ENCODE peak calls at places on chromosome 13, in seven cellular contexts. One of them, this sample, is unnamed.

GRCh38 chr13:106500450-106500849 is 35.0 kb downstream of the EFNB2 start:
- DNase-seq in NCI-H748 treated with DMSO at 0.1 percent for 48 hours: no peak
- DNase-seq in T-cell: no peak
- DNase-seq in A549: no peak
- DNase-seq in activated T-helper 2 cell treated with anti-CD3 and anti-CD28 coated beads, Interferon-gamma antibody, Interleukin-2, Interleukin-4, amounts not matched to agents 10 μg/mL and 5 μg/mL and 100 μg/mL, durations not matched to agents 14 hours and 24 hours and 36 hours: no peak
- DNase-seq in stimulated activated CD8-positive, alpha-beta memory T cell treated with anti-CD3 and anti-CD28 coated beads, Interleukin-7, amount 100 ng/mL, for 4 hours: no peak
- DNase-seq in ureter: no peak
- DNase-seq in this sample: no peak

GRCh38 chr13:91719033-91719432 is 320.6 kb downstream of the GPC5 start:
- DNase-seq in NCI-H748 treated with DMSO at 0.1 percent for 48 hours: no peak
- DNase-seq in T-cell: no peak
- DNase-seq in A549: peak
- DNase-seq in activated T-helper 2 cell treated with anti-CD3 and anti-CD28 coated beads, Interferon-gamma antibody, Interleukin-2, Interleukin-4, amounts not matched to agents 10 μg/mL and 5 μg/mL and 100 μg/mL, durations not matched to agents 14 hours and 24 hours and 36 hours: no peak
- DNase-seq in stimulated activated CD8-positive, alpha-beta memory T cell treated with anti-CD3 and anti-CD28 coated beads, Interleukin-7, amount 100 ng/mL, for 4 hours: no peak
- DNase-seq in ureter: no peak
- DNase-seq in this sample: no peak

GRCh38 chr13:36973009-36973408 is 26.1 kb downstream of the ALG5 start:
- DNase-seq in NCI-H748 treated with DMSO at 0.1 percent for 48 hours: no peak
- DNase-seq in T-cell: no peak
- DNase-seq in A549: no peak
- DNase-seq in activated T-helper 2 cell treated with anti-CD3 and anti-CD28 coated beads, Interferon-gamma antibody, Interleukin-2, Interleukin-4, amounts not matched to agents 10 μg/mL and 5 μg/mL and 100 μg/mL, durations not matched to agents 14 hours and 24 hours and 36 hours: no peak
- DNase-seq in stimulated activated CD8-positive, alpha-beta memory T cell treated with anti-CD3 and anti-CD28 coated beads, Interleukin-7, amount 100 ng/mL, for 4 hours: no peak
- DNase-seq in ureter: no peak
- DNase-seq in this sample: no peak

GRCh38 chr13:30038884-30039283 is 188.5 kb upstream of the UBL3 start:
- DNase-seq in NCI-H748 treated with DMSO at 0.1 percent for 48 hours: no peak
- DNase-seq in T-cell: no peak
- DNase-seq in A549: no peak
- DNase-seq in activated T-helper 2 cell treated with anti-CD3 and anti-CD28 coated beads, Interferon-gamma antibody, Interleukin-2, Interleukin-4, amounts not matched to agents 10 μg/mL and 5 μg/mL and 100 μg/mL, durations not matched to agents 14 hours and 24 hours and 36 hours: no peak
- DNase-seq in stimulated activated CD8-positive, alpha-beta memory T cell treated with anti-CD3 and anti-CD28 coated beads, Interleukin-7, amount 100 ng/mL, for 4 hours: no peak
- DNase-seq in ureter: no peak
- DNase-seq in this sample: no peak

GRCh38 chr13:110702591-110703526 is 3.1 kb downstream of the CARS2 start:
- DNase-seq in NCI-H748 treated with DMSO at 0.1 percent for 48 hours: no peak
- DNase-seq in T-cell: no peak
- DNase-seq in A549: no peak
- DNase-seq in activated T-helper 2 cell treated with anti-CD3 and anti-CD28 coated beads, Interferon-gamma antibody, Interleukin-2, Interleukin-4, amounts not matched to agents 10 μg/mL and 5 μg/mL and 100 μg/mL, durations not matched to agents 14 hours and 24 hours and 36 hours: no peak
- DNase-seq in stimulated activated CD8-positive, alpha-beta memory T cell treated with anti-CD3 and anti-CD28 coated beads, Interleukin-7, amount 100 ng/mL, for 4 hours: no peak
- DNase-seq in ureter: no peak
- DNase-seq in this sample: no peak

GRCh38 chr13:79401259-79402071 is 4.6 kb downstream of the RBM26 start:
- DNase-seq in NCI-H748 treated with DMSO at 0.1 percent for 48 hours: no peak
- DNase-seq in T-cell: no peak
- DNase-seq in A549: no peak
- DNase-seq in activated T-helper 2 cell treated with anti-CD3 and anti-CD28 coated beads, Interferon-gamma antibody, Interleukin-2, Interleukin-4, amounts not matched to agents 10 μg/mL and 5 μg/mL and 100 μg/mL, durations not matched to agents 14 hours and 24 hours and 36 hours: no peak
- DNase-seq in stimulated activated CD8-positive, alpha-beta memory T cell treated with anti-CD3 and anti-CD28 coated beads, Interleukin-7, amount 100 ng/mL, for 4 hours: no peak
- DNase-seq in ureter: no peak
- DNase-seq in this sample: no peak

GRCh38 chr13:66689628-66690027 is 540.5 kb downstream of the PCDH9 start:
- DNase-seq in NCI-H748 treated with DMSO at 0.1 percent for 48 hours: no peak
- DNase-seq in T-cell: no peak
- DNase-seq in A549: peak
- DNase-seq in activated T-helper 2 cell treated with anti-CD3 and anti-CD28 coated beads, Interferon-gamma antibody, Interleukin-2, Interleukin-4, amounts not matched to agents 10 μg/mL and 5 μg/mL and 100 μg/mL, durations not matched to agents 14 hours and 24 hours and 36 hours: no peak
- DNase-seq in stimulated activated CD8-positive, alpha-beta memory T cell treated with anti-CD3 and anti-CD28 coated beads, Interleukin-7, amount 100 ng/mL, for 4 hours: no peak
- DNase-seq in ureter: no peak
- DNase-seq in this sample: no peak

GRCh38 chr13:79231887-79232286 is 174.2 kb downstream of the RBM26 start:
- DNase-seq in NCI-H748 treated with DMSO at 0.1 percent for 48 hours: no peak
- DNase-seq in T-cell: no peak
- DNase-seq in A549: no peak
- DNase-seq in activated T-helper 2 cell treated with anti-CD3 and anti-CD28 coated beads, Interferon-gamma antibody, Interleukin-2, Interleukin-4, amounts not matched to agents 10 μg/mL and 5 μg/mL and 100 μg/mL, durations not matched to agents 14 hours and 24 hours and 36 hours: no peak
- DNase-seq in stimulated activated CD8-positive, alpha-beta memory T cell treated with anti-CD3 and anti-CD28 coated beads, Interleukin-7, amount 100 ng/mL, for 4 hours: no peak
- DNase-seq in ureter: no peak
- DNase-seq in this sample: no peak

GRCh38 chr13:36454962-36455361 is 22.7 kb downstream of the CCNA1 start:
- DNase-seq in NCI-H748 treated with DMSO at 0.1 percent for 48 hours: no peak
- DNase-seq in T-cell: no peak
- DNase-seq in A549: no peak
- DNase-seq in activated T-helper 2 cell treated with anti-CD3 and anti-CD28 coated beads, Interferon-gamma antibody, Interleukin-2, Interleukin-4, amounts not matched to agents 10 μg/mL and 5 μg/mL and 100 μg/mL, durations not matched to agents 14 hours and 24 hours and 36 hours: no peak
- DNase-seq in stimulated activated CD8-positive, alpha-beta memory T cell treated with anti-CD3 and anti-CD28 coated beads, Interleukin-7, amount 100 ng/mL, for 4 hours: no peak
- DNase-seq in ureter: no peak
- DNase-seq in this sample: no peak

GRCh38 chr13:26062853-26063444 is 11.1 kb upstream of the SHISA2 start:
- DNase-seq in NCI-H748 treated with DMSO at 0.1 percent for 48 hours: peak
- DNase-seq in T-cell: peak
- DNase-seq in A549: peak
- DNase-seq in activated T-helper 2 cell treated with anti-CD3 and anti-CD28 coated beads, Interferon-gamma antibody, Interleukin-2, Interleukin-4, amounts not matched to agents 10 μg/mL and 5 μg/mL and 100 μg/mL, durations not matched to agents 14 hours and 24 hours and 36 hours: no peak
- DNase-seq in stimulated activated CD8-positive, alpha-beta memory T cell treated with anti-CD3 and anti-CD28 coated beads, Interleukin-7, amount 100 ng/mL, for 4 hours: peak
- DNase-seq in ureter: no peak
- DNase-seq in this sample: no peak

GRCh38 chr13:30731658-30732390 is 3.5 kb upstream of the ALOX5AP start:
- DNase-seq in NCI-H748 treated with DMSO at 0.1 percent for 48 hours: no peak
- DNase-seq in T-cell: no peak
- DNase-seq in A549: no peak
- DNase-seq in activated T-helper 2 cell treated with anti-CD3 and anti-CD28 coated beads, Interferon-gamma antibody, Interleukin-2, Interleukin-4, amounts not matched to agents 10 μg/mL and 5 μg/mL and 100 μg/mL, durations not matched to agents 14 hours and 24 hours and 36 hours: no peak
- DNase-seq in stimulated activated CD8-positive, alpha-beta memory T cell treated with anti-CD3 and anti-CD28 coated beads, Interleukin-7, amount 100 ng/mL, for 4 hours: no peak
- DNase-seq in ureter: no peak
- DNase-seq in this sample: no peak

GRCh38 chr13:65914707-65915106 is 1315.4 kb downstream of the PCDH9 start:
- DNase-seq in NCI-H748 treated with DMSO at 0.1 percent for 48 hours: no peak
- DNase-seq in T-cell: no peak
- DNase-seq in A549: no peak
- DNase-seq in activated T-helper 2 cell treated with anti-CD3 and anti-CD28 coated beads, Interferon-gamma antibody, Interleukin-2, Interleukin-4, amounts not matched to agents 10 μg/mL and 5 μg/mL and 100 μg/mL, durations not matched to agents 14 hours and 24 hours and 36 hours: no peak
- DNase-seq in stimulated activated CD8-positive, alpha-beta memory T cell treated with anti-CD3 and anti-CD28 coated beads, Interleukin-7, amount 100 ng/mL, for 4 hours: no peak
- DNase-seq in ureter: no peak
- DNase-seq in this sample: no peak

GRCh38 chr13:102461302-102461701 is 59.5 kb upstream of the FGF14 start:
- DNase-seq in NCI-H748 treated with DMSO at 0.1 percent for 48 hours: no peak
- DNase-seq in T-cell: no peak
- DNase-seq in A549: no peak
- DNase-seq in activated T-helper 2 cell treated with anti-CD3 and anti-CD28 coated beads, Interferon-gamma antibody, Interleukin-2, Interleukin-4, amounts not matched to agents 10 μg/mL and 5 μg/mL and 100 μg/mL, durations not matched to agents 14 hours and 24 hours and 36 hours: no peak
- DNase-seq in stimulated activated CD8-positive, alpha-beta memory T cell treated with anti-CD3 and anti-CD28 coated beads, Interleukin-7, amount 100 ng/mL, for 4 hours: no peak
- DNase-seq in ureter: no peak
- DNase-seq in this sample: no peak

GRCh38 chr13:49308977-49309408 is 61.3 kb downstream of the CDADC1 start:
- DNase-seq in NCI-H748 treated with DMSO at 0.1 percent for 48 hours: no peak
- DNase-seq in T-cell: no peak
- DNase-seq in A549: no peak
- DNase-seq in activated T-helper 2 cell treated with anti-CD3 and anti-CD28 coated beads, Interferon-gamma antibody, Interleukin-2, Interleukin-4, amounts not matched to agents 10 μg/mL and 5 μg/mL and 100 μg/mL, durations not matched to agents 14 hours and 24 hours and 36 hours: no peak
- DNase-seq in stimulated activated CD8-positive, alpha-beta memory T cell treated with anti-CD3 and anti-CD28 coated beads, Interleukin-7, amount 100 ng/mL, for 4 hours: no peak
- DNase-seq in ureter: peak
- DNase-seq in this sample: no peak

GRCh38 chr13:20685042-20685441 is 18.5 kb upstream of the IL17D start:
- DNase-seq in NCI-H748 treated with DMSO at 0.1 percent for 48 hours: no peak
- DNase-seq in T-cell: no peak
- DNase-seq in A549: no peak
- DNase-seq in activated T-helper 2 cell treated with anti-CD3 and anti-CD28 coated beads, Interferon-gamma antibody, Interleukin-2, Interleukin-4, amounts not matched to agents 10 μg/mL and 5 μg/mL and 100 μg/mL, durations not matched to agents 14 hours and 24 hours and 36 hours: no peak
- DNase-seq in stimulated activated CD8-positive, alpha-beta memory T cell treated with anti-CD3 and anti-CD28 coated beads, Interleukin-7, amount 100 ng/mL, for 4 hours: no peak
- DNase-seq in ureter: no peak
- DNase-seq in this sample: no peak

GRCh38 chr13:109816112-109816978 is 30.0 kb upstream of the IRS2 start:
- DNase-seq in NCI-H748 treated with DMSO at 0.1 percent for 48 hours: no peak
- DNase-seq in T-cell: no peak
- DNase-seq in A549: no peak
- DNase-seq in activated T-helper 2 cell treated with anti-CD3 and anti-CD28 coated beads, Interferon-gamma antibody, Interleukin-2, Interleukin-4, amounts not matched to agents 10 μg/mL and 5 μg/mL and 100 μg/mL, durations not matched to agents 14 hours and 24 hours and 36 hours: no peak
- DNase-seq in stimulated activated CD8-positive, alpha-beta memory T cell treated with anti-CD3 and anti-CD28 coated beads, Interleukin-7, amount 100 ng/mL, for 4 hours: no peak
- DNase-seq in ureter: no peak
- DNase-seq in this sample: no peak

GRCh38 chr13:38564751-38565150 is 122.1 kb upstream of the FREM2 start:
- DNase-seq in NCI-H748 treated with DMSO at 0.1 percent for 48 hours: no peak
- DNase-seq in T-cell: no peak
- DNase-seq in A549: no peak
- DNase-seq in activated T-helper 2 cell treated with anti-CD3 and anti-CD28 coated beads, Interferon-gamma antibody, Interleukin-2, Interleukin-4, amounts not matched to agents 10 μg/mL and 5 μg/mL and 100 μg/mL, durations not matched to agents 14 hours and 24 hours and 36 hours: no peak
- DNase-seq in stimulated activated CD8-positive, alpha-beta memory T cell treated with anti-CD3 and anti-CD28 coated beads, Interleukin-7, amount 100 ng/mL, for 4 hours: no peak
- DNase-seq in ureter: no peak
- DNase-seq in this sample: no peak

GRCh38 chr13:30112602-30113435 is 194.5 kb downstream of the KATNAL1 start:
- DNase-seq in NCI-H748 treated with DMSO at 0.1 percent for 48 hours: peak
- DNase-seq in T-cell: peak
- DNase-seq in A549: peak
- DNase-seq in activated T-helper 2 cell treated with anti-CD3 and anti-CD28 coated beads, Interferon-gamma antibody, Interleukin-2, Interleukin-4, amounts not matched to agents 10 μg/mL and 5 μg/mL and 100 μg/mL, durations not matched to agents 14 hours and 24 hours and 36 hours: peak
- DNase-seq in stimulated activated CD8-positive, alpha-beta memory T cell treated with anti-CD3 and anti-CD28 coated beads, Interleukin-7, amount 100 ng/mL, for 4 hours: peak
- DNase-seq in ureter: peak
- DNase-seq in this sample: peak

GRCh38 chr13:20514866-20515265 is 10.8 kb downstream of the CRYL1 start:
- DNase-seq in NCI-H748 treated with DMSO at 0.1 percent for 48 hours: no peak
- DNase-seq in T-cell: no peak
- DNase-seq in A549: no peak
- DNase-seq in activated T-helper 2 cell treated with anti-CD3 and anti-CD28 coated beads, Interferon-gamma antibody, Interleukin-2, Interleukin-4, amounts not matched to agents 10 μg/mL and 5 μg/mL and 100 μg/mL, durations not matched to agents 14 hours and 24 hours and 36 hours: no peak
- DNase-seq in stimulated activated CD8-positive, alpha-beta memory T cell treated with anti-CD3 and anti-CD28 coated beads, Interleukin-7, amount 100 ng/mL, for 4 hours: no peak
- DNase-seq in ureter: no peak
- DNase-seq in this sample: no peak

GRCh38 chr13:66751691-66752090 is 478.4 kb downstream of the PCDH9 start:
- DNase-seq in NCI-H748 treated with DMSO at 0.1 percent for 48 hours: no peak
- DNase-seq in T-cell: no peak
- DNase-seq in A549: no peak
- DNase-seq in activated T-helper 2 cell treated with anti-CD3 and anti-CD28 coated beads, Interferon-gamma antibody, Interleukin-2, Interleukin-4, amounts not matched to agents 10 μg/mL and 5 μg/mL and 100 μg/mL, durations not matched to agents 14 hours and 24 hours and 36 hours: no peak
- DNase-seq in stimulated activated CD8-positive, alpha-beta memory T cell treated with anti-CD3 and anti-CD28 coated beads, Interleukin-7, amount 100 ng/mL, for 4 hours: no peak
- DNase-seq in ureter: no peak
- DNase-seq in this sample: no peak

GRCh38 chr13:28357247-28357825 is 137.6 kb downstream of the FLT1 start:
- DNase-seq in NCI-H748 treated with DMSO at 0.1 percent for 48 hours: no peak
- DNase-seq in T-cell: no peak
- DNase-seq in A549: peak
- DNase-seq in activated T-helper 2 cell treated with anti-CD3 and anti-CD28 coated beads, Interferon-gamma antibody, Interleukin-2, Interleukin-4, amounts not matched to agents 10 μg/mL and 5 μg/mL and 100 μg/mL, durations not matched to agents 14 hours and 24 hours and 36 hours: no peak
- DNase-seq in stimulated activated CD8-positive, alpha-beta memory T cell treated with anti-CD3 and anti-CD28 coated beads, Interleukin-7, amount 100 ng/mL, for 4 hours: no peak
- DNase-seq in ureter: no peak
- DNase-seq in this sample: no peak

GRCh38 chr13:37929308-37929707 is 59.7 kb upstream of the TRPC4 start:
- DNase-seq in NCI-H748 treated with DMSO at 0.1 percent for 48 hours: peak
- DNase-seq in T-cell: no peak
- DNase-seq in A549: no peak
- DNase-seq in activated T-helper 2 cell treated with anti-CD3 and anti-CD28 coated beads, Interferon-gamma antibody, Interleukin-2, Interleukin-4, amounts not matched to agents 10 μg/mL and 5 μg/mL and 100 μg/mL, durations not matched to agents 14 hours and 24 hours and 36 hours: no peak
- DNase-seq in stimulated activated CD8-positive, alpha-beta memory T cell treated with anti-CD3 and anti-CD28 coated beads, Interleukin-7, amount 100 ng/mL, for 4 hours: no peak
- DNase-seq in ureter: no peak
- DNase-seq in this sample: no peak

GRCh38 chr13:76773695-76774094 is 112.5 kb downstream of the KCTD12 start:
- DNase-seq in NCI-H748 treated with DMSO at 0.1 percent for 48 hours: no peak
- DNase-seq in T-cell: no peak
- DNase-seq in A549: no peak
- DNase-seq in activated T-helper 2 cell treated with anti-CD3 and anti-CD28 coated beads, Interferon-gamma antibody, Interleukin-2, Interleukin-4, amounts not matched to agents 10 μg/mL and 5 μg/mL and 100 μg/mL, durations not matched to agents 14 hours and 24 hours and 36 hours: no peak
- DNase-seq in stimulated activated CD8-positive, alpha-beta memory T cell treated with anti-CD3 and anti-CD28 coated beads, Interleukin-7, amount 100 ng/mL, for 4 hours: no peak
- DNase-seq in ureter: no peak
- DNase-seq in this sample: no peak

GRCh38 chr13:37657134-37657533 is 58.6 kb upstream of the POSTN start:
- DNase-seq in NCI-H748 treated with DMSO at 0.1 percent for 48 hours: no peak
- DNase-seq in T-cell: no peak
- DNase-seq in A549: peak
- DNase-seq in activated T-helper 2 cell treated with anti-CD3 and anti-CD28 coated beads, Interferon-gamma antibody, Interleukin-2, Interleukin-4, amounts not matched to agents 10 μg/mL and 5 μg/mL and 100 μg/mL, durations not matched to agents 14 hours and 24 hours and 36 hours: no peak
- DNase-seq in stimulated activated CD8-positive, alpha-beta memory T cell treated with anti-CD3 and anti-CD28 coated beads, Interleukin-7, amount 100 ng/mL, for 4 hours: no peak
- DNase-seq in ureter: no peak
- DNase-seq in this sample: no peak